ENCODE peak calls at places on chromosome 13, in six cellular contexts. A is fibroblast of pulmonary artery, V is Panc1, X is IMR-90, W is heart left ventricle, U is dorsolateral prefrontal cortex. Y is an unnamed sample.

GRCh38 chr13:79393564-79394249 is 12.3 kb downstream of the RBM26 start:
- DNase-seq in A (no peak), W (no peak), U (no peak), X (no peak), V (no peak), Y (no peak)

GRCh38 chr13:91659583-91660415 is 261.4 kb downstream of the GPC5 start:
- DNase-seq in A (no peak), V (no peak), W (no peak), X (no peak), U (peak), Y (no peak)

GRCh38 chr13:51152713-51153112 is 41.6 kb upstream of the C13orf42 start:
- DNase-seq in U (no peak), V (no peak), A (no peak), X (no peak), W (no peak), Y (no peak)

GRCh38 chr13:24746618-24747247 is 17.2 kb upstream of the RNF17 start:
- DNase-seq in V (no peak), A (no peak), U (no peak), X (no peak), W (no peak), Y (peak)

GRCh38 chr13:31441804-31442487 is 242.2 kb downstream of the B3GLCT start:
- DNase-seq in X (no peak), U (no peak), V (no peak), A (no peak), W (peak), Y (no peak)

GRCh38 chr13:75792526-75793187 is 156.5 kb downstream of the LMO7 start:
- DNase-seq in A (peak), V (no peak), W (no peak), X (peak), U (no peak), Y (no peak)

GRCh38 chr13:38872693-38873092 is 117.9 kb downstream of the STOML3 start:
- DNase-seq in X (peak), A (peak), V (peak), W (peak), U (peak), Y (peak)

GRCh38 chr13:75326173-75327131 is 155.5 kb downstream of the TBC1D4 start:
- DNase-seq in W (peak), A (peak), V (no peak), X (peak), U (no peak), Y (peak)

GRCh38 chr13:73898276-73898675 is 235.9 kb downstream of the KLF12 start:
- DNase-seq in A (no peak), X (no peak), U (no peak), W (no peak), V (no peak), Y (no peak)

GRCh38 chr13:106473174-106473573 is 62.3 kb downstream of the EFNB2 start:
- DNase-seq in X (no peak), W (peak), U (no peak), V (no peak), A (no peak), Y (no peak)

GRCh38 chr13:30818323-30818960 is 83.1 kb downstream of the ALOX5AP start:
- DNase-seq in U (no peak), W (no peak), A (peak), X (peak), V (no peak), Y (peak)

GRCh38 chr13:24226762-24227161 is 66.2 kb downstream of the SPATA13 start:
- DNase-seq in A (no peak), X (no peak), U (no peak), W (no peak), V (no peak), Y (no peak)

GRCh38 chr13:74465279-74465678 is 331.1 kb upstream of the KLF12 start:
- DNase-seq in A (no peak), U (no peak), X (no peak), W (no peak), V (no peak), Y (no peak)

GRCh38 chr13:23469901-23470525 is 36.5 kb upstream of the SACS start:
- DNase-seq in V (no peak), X (peak), W (no peak), A (peak), U (no peak), Y (peak)

GRCh38 chr13:27958928-27959539 is 10.1 kb downstream of the CDX2 start:
- DNase-seq in X (no peak), V (no peak), U (no peak), W (no peak), A (no peak), Y (no peak)

GRCh38 chr13:27962128-27962841 is 6.8 kb downstream of the CDX2 start:
- DNase-seq in U (no peak), A (no peak), V (no peak), X (no peak), W (no peak), Y (no peak)

GRCh38 chr13:27961227-27962085 is 7.7 kb downstream of the CDX2 start:
- DNase-seq in V (no peak), U (no peak), X (no peak), A (no peak), W (no peak), Y (no peak)

GRCh38 chr13:27959976-27960361 is 9.1 kb downstream of the CDX2 start:
- DNase-seq in V (no peak), X (no peak), U (no peak), A (no peak), W (no peak), Y (no peak)

GRCh38 chr13:27960362-27961226 is 8.5 kb downstream of the CDX2 start:
- DNase-seq in V (no peak), W (no peak), X (no peak), A (peak), U (no peak), Y (no peak)
- TF ChIP-seq CTCF in V (peak), W (no peak), X (peak), A (peak), U (peak), Y (peak)

GRCh38 chr13:113834496-113835200 is 29.2 kb downstream of the GAS6 start:
- DNase-seq in U (no peak), V (no peak), A (no peak), W (peak), X (no peak), Y (no peak)

GRCh38 chr13:113833111-113833830 is 30.6 kb downstream of the GAS6 start:
- DNase-seq in X (no peak), A (no peak), U (no peak), V (no peak), W (no peak), Y (no peak)

GRCh38 chr13:113836917-113837553 is 26.8 kb downstream of the GAS6 start:
- DNase-seq in U (no peak), W (peak), V (no peak), A (peak), X (peak), Y (peak)

GRCh38 chr13:113837554-113838355 is 26.1 kb downstream of the GAS6 start:
- DNase-seq in X (peak), A (peak), U (peak), V (no peak), W (peak), Y (peak)

DNA sequence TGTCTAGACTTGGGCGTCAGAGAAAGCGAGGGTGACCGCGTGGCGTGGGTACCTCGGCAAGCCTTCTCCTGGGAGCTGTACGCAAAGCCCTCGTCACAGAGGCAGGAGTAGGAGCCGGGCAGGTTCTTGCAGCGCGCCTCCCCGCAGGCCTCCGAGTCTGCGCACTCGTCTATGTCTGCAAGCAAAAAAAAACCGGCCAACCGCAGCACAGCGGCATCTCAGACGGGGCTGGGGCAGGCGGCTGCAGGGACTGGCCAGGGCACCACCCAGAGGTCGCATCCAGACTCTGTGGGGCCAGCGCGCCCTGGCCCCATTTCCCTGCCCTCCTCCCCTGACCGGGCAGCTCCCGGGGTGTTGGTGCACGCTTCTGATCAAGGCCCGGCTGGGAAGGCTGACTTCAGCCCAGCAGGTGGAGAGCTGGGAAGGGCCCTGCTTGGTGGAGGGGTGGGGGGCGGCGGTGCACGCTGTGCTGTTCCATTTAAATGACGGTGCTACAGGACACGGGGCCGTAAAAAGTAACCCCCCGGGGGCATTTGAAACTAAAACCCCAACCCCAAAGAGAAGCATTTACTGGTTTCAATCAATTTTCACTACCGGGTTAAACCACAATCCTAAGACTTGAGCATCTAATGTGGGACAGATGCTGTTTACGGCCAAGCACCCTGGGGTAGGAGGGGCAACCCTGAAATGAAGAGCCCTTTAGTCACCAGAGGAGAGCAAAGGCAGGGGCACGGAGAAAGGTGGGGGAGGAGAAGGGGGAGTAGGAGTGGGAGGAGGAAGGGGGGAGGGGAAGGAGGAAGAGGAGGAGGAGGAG is 28.2 kb downstream of the GAS6 start:
- DNase-seq in W (no peak), X (peak), V (no peak), A (peak), U (no peak), Y (peak)
- H3K4me3 ChIP-seq in W (no peak), X (no peak), V (no peak), A (no peak), U (no peak), Y (no peak)

GRCh38 chr13:29022968-29023367 is 202.8 kb downstream of the MTUS2 start:
- DNase-seq in W (no peak), U (no peak), X (no peak), V (no peak), A (no peak), Y (no peak)

GRCh38 chr13:29021311-29021710 is 201.2 kb downstream of the MTUS2 start:
- DNase-seq in W (no peak), A (no peak), X (no peak), U (no peak), V (no peak), Y (no peak)

DNA sequence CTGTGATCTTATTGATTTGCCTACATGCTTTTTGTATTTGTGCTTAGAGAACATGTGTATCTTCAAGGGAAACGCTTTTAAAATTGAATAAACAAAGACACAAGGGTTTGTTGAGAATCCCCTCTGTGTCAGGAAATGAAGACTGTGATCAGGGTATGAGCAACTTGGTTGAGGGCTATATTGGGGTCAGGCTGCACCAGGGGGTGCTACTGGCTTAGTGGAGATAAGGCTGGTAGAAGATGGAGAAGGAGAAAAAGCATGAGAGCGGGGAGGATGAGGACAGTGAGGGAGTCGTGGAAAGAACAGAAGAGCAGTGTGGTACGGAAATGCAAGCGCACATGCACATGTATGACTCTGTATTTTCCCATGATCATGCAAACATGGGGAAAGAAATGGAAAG is 201.6 kb downstream of the MTUS2 start:
- DNase-seq in A (no peak), W (no peak), V (no peak), U (no peak), X (no peak), Y (no peak)
- TF ChIP-seq CTCF in A (no peak), W (no peak), V (no peak), U (no peak), X (no peak), Y (no peak)

GRCh38 chr13:111177803-111178389 is 62.8 kb downstream of the ARHGEF7 start:
- DNase-seq in U (no peak), V (no peak), W (no peak), A (peak), X (peak), Y (peak)
- H3K4me3 ChIP-seq in U (no peak), V (no peak), W (no peak), A (no peak), X (no peak), Y (no peak)

GRCh38 chr13:35770756-35771291 is 294.3 kb upstream of the MAB21L1 start:
- DNase-seq in V (no peak), U (no peak), A (no peak), X (no peak), W (no peak), Y (no peak)

GRCh38 chr13:35768126-35768525 is 291.6 kb upstream of the MAB21L1 start:
- DNase-seq in W (no peak), U (no peak), V (no peak), A (no peak), X (no peak), Y (no peak)

GRCh38 chr13:35768551-35768950 is 292.1 kb upstream of the MAB21L1 start:
- DNase-seq in X (peak), W (no peak), V (no peak), U (no peak), A (peak), Y (peak)

GRCh38 chr13:35769812-35770211 is 293.3 kb upstream of the MAB21L1 start:
- DNase-seq in X (no peak), U (no peak), V (no peak), W (no peak), A (no peak), Y (no peak)

GRCh38 chr13:35771898-35772297 is 295.4 kb upstream of the MAB21L1 start:
- DNase-seq in A (peak), V (no peak), W (no peak), U (no peak), X (peak), Y (peak)
- TF ChIP-seq CTCF in A (no peak), V (no peak), W (no peak), U (no peak), X (no peak), Y (peak)

GRCh38 chr13:94261163-94261562 is 218.3 kb downstream of the DCT start:
- DNase-seq in W (no peak), A (no peak), V (no peak), U (no peak), X (no peak), Y (no peak)

GRCh38 chr13:94268661-94269060 is 210.8 kb downstream of the DCT start:
- DNase-seq in X (peak), U (no peak), V (no peak), W (no peak), A (no peak), Y (peak)

GRCh38 chr13:94267581-94267980 is 211.9 kb downstream of the DCT start:
- DNase-seq in W (no peak), U (no peak), V (no peak), X (no peak), A (no peak), Y (no peak)

GRCh38 chr13:94263038-94263437 is 216.4 kb downstream of the DCT start:
- DNase-seq in U (no peak), W (no peak), X (no peak), V (no peak), A (no peak), Y (no peak)
- H3K4me3 ChIP-seq in U (no peak), W (no peak), X (no peak), V (no peak), A (no peak), Y (no peak)